ENCODE peak calls at places on chromosomes 16 and 17, in five cellular contexts. H, R, T, O and K are unnamed samples.
A peak's percentile ranks its signal among the peaks of the same experiment; 100 is the strongest.

GRCh38 chr17:55705847-55706246 is 16.8 kb downstream of the TMEM100 start:
- DNase-seq in H (no peak), R (no peak), T (no peak), O (no peak), K (no peak)

GRCh38 chr17:78725448-78726021 is 56.5 kb downstream of the CYTH1 start:
- DNase-seq in H (no peak), R (no peak), T (no peak), O (no peak), K (no peak)

GRCh38 chr16:75462804-75463203 is 1.7 kb downstream of the TMEM170A start:
- DNase-seq in H (no peak), R (no peak), T (no peak), O (no peak), K (no peak)

GRCh38 chr16:17173134-17173729 is 297.5 kb downstream of the XYLT1 start:
- DNase-seq in H (peak; percentile 41), R (no peak), T (peak; percentile 85), O (no peak), K (peak; percentile 38)

GRCh38 chr17:56756536-56756935 is 77.2 kb downstream of the C17orf67 start:
- DNase-seq in H (no peak), R (no peak), T (peak; percentile 98), O (no peak), K (peak; percentile 14)

GRCh38 chr17:74453665-74454196 is 12.7 kb upstream of the CD300A start:
- DNase-seq in H (peak; percentile 94), R (peak; percentile 85), T (no peak), O (no peak), K (no peak)

GRCh38 chr16:81945665-81946064 is 65.6 kb downstream of the SDR42E1 start:
- DNase-seq in H (no peak), R (no peak), T (peak; percentile 86), O (no peak), K (peak; percentile 31)

GRCh38 chr16:56855936-56856335 is 9.1 kb upstream of the SLC12A3 start:
- DNase-seq in H (no peak), R (no peak), T (no peak), O (no peak), K (no peak)

GRCh38 chr17:63819585-63820537 is 7.4 kb upstream of the PSMC5 start:
- DNase-seq in H (no peak), R (no peak), T (no peak), O (no peak), K (no peak)

GRCh38 chr17:16912021-16912962 is 59.6 kb downstream of the TNFRSF13B start:
- DNase-seq in H (peak; percentile 17), R (no peak), T (no peak), O (no peak), K (no peak)

GRCh38 chr17:7867881-7868329 is 10.1 kb downstream of the CYB5D1 start:
- DNase-seq in H (no peak), R (no peak), T (no peak), O (no peak), K (no peak)

GRCh38 chr17:79984045-79984840 is 51.4 kb downstream of the TBC1D16 start:
- DNase-seq in H (no peak), R (no peak), T (no peak), O (peak; percentile 1), K (no peak)

GRCh38 chr16:67177743-67178699 is 5.7 kb downstream of the MATCAP1 start:
- DNase-seq in H (peak; percentile 88), R (peak; percentile 65), T (peak; percentile 52), O (peak; percentile 93), K (no peak)

GRCh38 chr17:6541886-6542285 is 14.5 kb downstream of the PITPNM3 start:
- DNase-seq in H (no peak), R (no peak), T (no peak), O (no peak), K (no peak)

GRCh38 chr17:6536566-6537065 is 19.7 kb downstream of the PITPNM3 start:
- DNase-seq in H (peak; percentile 9), R (no peak), T (no peak), O (no peak), K (no peak)

GRCh38 chr17:6543079-6544010 is 13.0 kb downstream of the PITPNM3 start:
- DNase-seq in H (no peak), R (no peak), T (no peak), O (no peak), K (no peak)

GRCh38 chr17:6542577-6542976 is 13.8 kb downstream of the PITPNM3 start:
- DNase-seq in H (no peak), R (no peak), T (no peak), O (no peak), K (no peak)

DNA sequence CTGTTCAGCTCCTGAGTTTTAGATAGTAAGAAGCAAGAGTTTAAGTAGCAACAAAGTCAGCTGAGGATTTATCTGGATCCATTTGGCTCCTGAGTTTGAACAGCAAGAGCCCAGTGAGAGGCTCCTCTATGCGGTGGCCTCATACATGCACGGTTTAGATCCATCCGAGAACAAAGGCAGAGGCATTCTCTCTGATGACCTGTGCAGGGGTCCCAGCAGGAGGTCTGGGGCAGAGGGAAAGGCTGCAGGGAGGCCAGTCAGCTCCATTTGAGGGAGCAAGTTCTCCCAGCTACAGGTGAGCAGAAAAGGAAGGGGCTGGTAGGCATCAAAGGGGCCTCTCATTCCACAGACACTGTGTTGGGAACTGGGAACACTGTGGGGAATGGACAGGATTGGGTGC is 16.5 kb downstream of the PITPNM3 start:
- DNase-seq in H (no peak), R (no peak), T (no peak), O (no peak), K (no peak)
- TF ChIP-seq CTCF in H (no peak), R (no peak), T (no peak), O (no peak), K (no peak)

DNA sequence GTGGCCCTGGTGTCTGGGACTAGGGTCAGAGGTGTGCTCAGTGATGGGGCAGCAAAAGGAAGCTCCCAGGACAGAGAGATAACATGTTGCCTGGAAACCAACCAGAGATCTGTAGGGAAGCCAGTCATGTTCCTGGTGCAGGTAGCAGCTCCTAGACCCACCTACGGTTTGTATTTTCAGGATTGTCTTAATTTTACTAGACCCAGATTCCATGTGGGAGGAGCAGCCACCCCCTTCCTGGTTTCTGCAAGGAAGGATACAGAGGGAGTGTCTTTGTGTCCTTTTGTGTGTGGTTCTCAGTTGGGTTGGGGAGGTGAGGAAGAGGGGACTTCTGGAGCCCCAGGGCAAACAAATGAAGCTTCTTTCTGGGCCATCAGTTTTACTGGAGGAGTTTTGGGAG is 53.9 kb downstream of the MGAT5B start:
- DNase-seq in H (no peak), R (no peak), T (no peak), O (no peak), K (no peak)
- TF ChIP-seq CTCF in H (no peak), R (no peak), T (no peak), O (no peak), K (no peak)

GRCh38 chr16:1426734-1427451 is 4.0 kb upstream of the PERCC1 start:
- DNase-seq in H (no peak), R (no peak), T (no peak), O (no peak), K (no peak)
- TF ChIP-seq CTCF in H (no peak), R (peak; percentile 26), T (no peak), O (no peak), K (no peak)

GRCh38 chr17:36609498-36609862 is 8.1 kb downstream of the MRM1 start:
- DNase-seq in H (no peak), R (no peak), T (no peak), O (no peak), K (no peak)

GRCh38 chr17:36611345-36612072 is 10.1 kb downstream of the MRM1 start:
- DNase-seq in H (no peak), R (no peak), T (peak; percentile 87), O (no peak), K (peak; percentile 86)

GRCh38 chr17:36608280-36608679 is 6.9 kb downstream of the MRM1 start:
- DNase-seq in H (no peak), R (no peak), T (no peak), O (no peak), K (no peak)

GRCh38 chr17:36610472-36610871 is 9.1 kb downstream of the MRM1 start:
- DNase-seq in H (no peak), R (no peak), T (no peak), O (no peak), K (no peak)

DNA sequence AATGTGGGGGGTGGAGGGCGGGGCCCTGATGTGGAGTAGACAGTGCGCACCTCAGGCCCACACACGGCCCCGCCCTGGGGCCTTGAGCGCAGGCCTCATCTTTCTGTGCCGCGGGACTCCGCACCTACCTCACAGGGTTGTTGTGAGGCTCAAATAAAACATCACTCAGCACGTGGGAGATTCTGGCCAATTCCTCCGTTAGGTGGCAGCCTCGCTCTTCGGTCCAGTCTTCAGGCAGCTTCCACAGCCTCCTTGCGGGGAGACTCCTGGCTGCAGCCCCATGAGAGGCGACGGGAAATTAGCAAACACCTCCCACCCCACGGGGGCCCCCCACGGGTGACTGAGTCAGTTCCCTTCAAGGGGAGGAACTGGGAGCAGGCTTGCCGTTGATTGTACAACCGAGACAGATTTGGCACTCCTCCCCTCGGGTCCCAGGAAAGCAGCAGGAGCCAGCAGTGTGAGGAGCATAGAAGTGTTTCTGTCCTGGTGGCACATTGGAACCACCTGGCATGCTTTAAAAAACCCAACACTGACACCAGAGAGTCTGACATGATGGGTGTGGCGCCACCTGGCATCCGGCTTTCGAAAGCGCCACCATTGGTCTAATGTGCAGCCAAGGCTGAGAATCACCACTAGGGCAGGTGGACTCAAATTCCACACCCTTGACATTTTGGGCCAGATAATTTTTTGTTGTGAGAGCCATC is 7.6 kb downstream of the MRM1 start:
- DNase-seq in H (no peak), R (peak; percentile 40), T (peak; percentile 62), O (no peak), K (peak; percentile 73)
- TF ChIP-seq CTCF in H (no peak), R (peak; percentile 55), T (peak; percentile 58), O (no peak), K (peak; percentile 64)

GRCh38 chr16:8620535-8620934 is 963 bp upstream of the METTL22 start:
- DNase-seq in H (no peak), R (no peak), T (no peak), O (no peak), K (no peak)
- TF ChIP-seq CTCF in H (no peak), R (no peak), T (no peak), O (no peak), K (no peak)

DNA sequence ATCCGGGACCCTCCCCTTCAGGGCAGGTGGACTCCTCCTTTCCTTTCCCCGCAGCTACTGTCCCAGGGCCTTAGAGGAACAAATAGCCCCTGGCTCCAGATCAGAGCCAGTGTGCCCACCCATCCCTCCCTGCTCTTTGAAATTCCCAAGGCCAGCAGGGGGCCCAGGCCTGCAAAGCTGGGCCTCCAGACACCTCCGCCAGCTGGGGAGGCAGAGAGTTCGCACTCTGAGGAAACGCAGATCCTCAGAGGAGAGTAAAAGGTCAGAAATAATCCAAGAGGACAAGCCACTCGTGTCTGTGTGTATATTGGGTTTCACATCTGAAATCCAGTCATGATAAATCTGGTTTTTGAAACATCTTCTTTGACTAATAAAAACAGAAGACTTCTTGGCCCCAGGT is 44.7 kb upstream of the TBX2 start:
- DNase-seq in H (no peak), R (no peak), T (no peak), O (no peak), K (no peak)
- TF ChIP-seq CTCF in H (no peak), R (peak; percentile 12), T (no peak), O (no peak), K (no peak)

DNA sequence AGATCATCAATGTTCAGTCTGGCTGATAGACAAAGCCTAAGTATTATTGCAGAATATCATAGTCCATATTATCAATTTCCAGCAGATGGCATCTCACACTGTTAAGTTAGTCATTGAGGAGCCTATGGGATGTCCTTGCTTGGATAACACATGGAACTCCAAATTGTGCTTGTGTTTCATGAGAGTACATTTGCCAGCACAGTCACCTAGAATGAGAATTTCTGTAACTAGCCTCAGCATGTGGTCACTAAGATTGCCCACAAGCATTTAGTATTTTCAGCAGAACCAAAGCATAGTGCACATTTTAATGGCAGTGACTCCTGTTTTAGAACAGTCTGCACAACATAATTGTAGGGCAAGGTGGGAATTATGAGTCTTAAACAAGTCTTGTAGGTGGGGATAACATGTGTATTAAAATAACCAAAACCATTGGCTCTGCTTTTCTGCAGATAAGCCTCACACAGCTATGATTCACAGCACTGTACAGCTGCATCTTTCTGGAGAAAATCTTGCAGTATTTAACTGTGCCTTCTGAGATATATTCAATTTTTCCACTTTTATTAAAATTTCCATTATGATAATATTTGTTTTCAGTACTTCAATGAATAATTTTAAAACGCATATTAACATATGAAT is 882.8 kb upstream of the SOX9 start:
- DNase-seq in H (no peak), R (no peak), T (peak; percentile 71), O (no peak), K (peak; percentile 4)
- TF ChIP-seq CTCF in H (no peak), R (no peak), T (peak; percentile 48), O (no peak), K (no peak)